ENCODE peak calls at places on chromosomes 2 and 18, in four cellular contexts. R is hepatocyte, S is K562, V is astrocyte. Q is an unnamed sample.

GRCh38 chr18:46416706-46417638 is 240.0 kb downstream of the LOXHD1 start:
- DNase-seq in R (no peak), V (no peak), S (peak; percentile 61), Q (no peak)

GRCh38 chr2:157181234-157181633 is 76.3 kb upstream of the GALNT5 start:
- DNase-seq in R (no peak), V (no peak), S (no peak), Q (no peak)

GRCh38 chr2:84701880-84702279 is 179.0 kb downstream of the TRABD2A start:
- DNase-seq in R (no peak), S (no peak), V (peak; percentile 70), Q (peak; percentile 73)

GRCh38 chr2:140658766-140659165 is 1472.0 kb downstream of the LRP1B start:
- DNase-seq in R (no peak), S (no peak), V (peak; percentile 12), Q (no peak)

GRCh38 chr2:32652555-32653209 is 24.8 kb downstream of the TTC27 start:
- DNase-seq in R (no peak), V (peak; percentile 20), S (no peak), Q (no peak)

GRCh38 chr2:230779141-230779523 is 66.5 kb downstream of the CAB39 start:
- DNase-seq in S (no peak), R (no peak), V (no peak), Q (no peak)

GRCh38 chr2:239939736-239940483 is 85.2 kb downstream of the NDUFA10 start:
- DNase-seq in R (no peak), V (no peak), S (no peak), Q (no peak)

GRCh38 chr2:231709636-231709980 is 1.3 kb downstream of the PTMA start:
- DNase-seq in R (peak; percentile 61), S (peak; percentile 47), V (no peak), Q (peak; percentile 36)

GRCh38 chr2:218745160-218745558 is 34.5 kb downstream of the TTLL4 start:
- DNase-seq in S (peak; percentile 47), V (no peak), R (no peak), Q (peak; percentile 37)

GRCh38 chr2:177264209-177264538 is 353 bp downstream of the NFE2L2 start:
- DNase-seq in V (no peak), R (peak; percentile 64), S (no peak), Q (no peak)

GRCh38 chr2:46549159-46549902 is 70.0 kb downstream of the TMEM247 start:
- DNase-seq in V (no peak), R (no peak), S (no peak), Q (no peak)

GRCh38 chr2:230137902-230138539 is 69.3 kb upstream of the SLC16A14 start:
- DNase-seq in R (no peak), S (no peak), V (peak; percentile 14), Q (peak; percentile 80)

GRCh38 chr2:54897420-54898310 is 152.6 kb downstream of the RTN4 start:
- DNase-seq in R (no peak), V (no peak), S (no peak), Q (no peak)

GRCh38 chr2:177172034-177172880 is 40.3 kb upstream of the HNRNPA3 start:
- DNase-seq in R (no peak), S (no peak), V (peak; percentile 80), Q (peak; percentile 81)

GRCh38 chr2:130759906-130760753 is 4.8 kb downstream of the AMER3 start:
- DNase-seq in S (no peak), R (no peak), V (no peak), Q (peak; percentile 12)

GRCh38 chr2:63780483-63781155 is 61.1 kb upstream of the UGP2 start:
- DNase-seq in V (peak; percentile 23), S (no peak), R (no peak), Q (no peak)

GRCh38 chr2:208406474-208407451 is at the start of gene PTH2R:
- DNase-seq in R (peak; percentile 37), S (peak; percentile 29), V (peak; percentile 2), Q (no peak)

GRCh38 chr2:120444691-120445240 is 98.8 kb downstream of the INHBB start:
- DNase-seq in V (no peak), S (no peak), R (no peak), Q (no peak)

GRCh38 chr18:22349317-22349898 is 68.3 kb downstream of the CTAGE1 start:
- DNase-seq in V (peak; percentile 12), R (peak; percentile 58), S (no peak), Q (no peak)

GRCh38 chr18:22349966-22350365 is 67.7 kb downstream of the CTAGE1 start:
- DNase-seq in V (peak; percentile 42), S (no peak), R (no peak), Q (no peak)

GRCh38 chr18:22347624-22348511 is 69.8 kb downstream of the CTAGE1 start:
- DNase-seq in R (peak; percentile 38), V (no peak), S (no peak), Q (no peak)

GRCh38 chr18:22346968-22347611 is 70.6 kb downstream of the CTAGE1 start:
- DNase-seq in S (peak; percentile 32), R (peak; percentile 84), V (peak; percentile 73), Q (no peak)

GRCh38 chr18:22348521-22349316 is 69.0 kb downstream of the CTAGE1 start:
- DNase-seq in S (no peak), R (peak; percentile 84), V (peak; percentile 82), Q (peak; percentile 52)
- H2AFZ ChIP-seq in S (no peak overlapping the region), R (peak overlapping the region; percentile 18), V (peak overlapping the region; percentile 74), Q (peak overlapping the region; percentile 96)

DNA sequence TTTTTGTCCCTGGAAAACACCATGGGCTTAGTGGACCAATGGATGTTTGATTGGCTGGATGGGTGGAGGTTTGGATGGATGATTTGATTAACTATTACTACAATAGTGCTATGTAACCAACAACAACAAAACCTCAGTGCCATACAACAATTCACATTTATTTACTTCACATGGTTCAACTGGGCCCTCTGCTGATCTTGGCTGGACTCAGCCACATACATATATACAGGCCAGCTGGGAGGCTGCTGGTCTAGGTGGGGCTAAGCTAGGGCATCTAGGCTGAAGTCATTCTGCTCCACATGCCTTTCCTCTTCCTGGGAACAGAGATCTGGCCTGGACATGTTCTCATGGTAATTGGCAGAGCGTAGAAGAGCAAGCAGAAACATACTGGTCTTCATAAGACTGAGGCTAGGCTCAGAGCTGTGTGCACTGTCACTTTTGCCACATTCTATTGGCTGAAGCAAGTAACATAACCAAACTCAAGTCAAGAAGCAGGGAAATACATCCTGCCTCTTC is 102.8 kb upstream of the RNF152 start:
- DNase-seq in V (no peak), R (no peak), S (no peak), Q (peak; percentile 87)
- H3K27me3 ChIP-seq in V (no peaks in the 10 kb centered on the region), R (no peaks in the 10 kb centered on the region), S (no peaks in the 10 kb centered on the region), Q (no peaks in the 10 kb centered on the region)

GRCh38 chr2:111219285-111219684 is 98.6 kb downstream of the BCL2L11 start:
- DNase-seq in R (no peak), V (peak; percentile 69), S (no peak), Q (no peak)
- H3K4me3 ChIP-seq in R (no peak overlapping the region), V (no peak overlapping the region), S (no peak overlapping the region), Q (no peak overlapping the region)

GRCh38 chr2:128776461-128776971 is 457.8 kb upstream of the HS6ST1 start:
- DNase-seq in S (no peak), R (no peak), V (no peak), Q (no peak)
- H2AFZ ChIP-seq in S (no peak overlapping the region), R (no peak overlapping the region), V (no peak overlapping the region), Q (no peak overlapping the region)

GRCh38 chr2:111117666-111118454 is 2.9 kb upstream of the BCL2L11 start:
- DNase-seq in V (peak; percentile 69), S (no peak), R (peak; percentile 60), Q (peak; percentile 29)
- H3K27me3 ChIP-seq in V (peaks cover 45% of the 10 kb centered on the region), S (no peaks in the 10 kb centered on the region), R (peaks cover 32% of the 10 kb centered on the region), Q (no peaks in the 10 kb centered on the region)